ENCODE peak calls at places on chromosomes 5 and 9, in five cellular contexts. F is IMR-90, H is A549, M is GM12878, E is K562. Q is an unnamed sample.

GRCh38 chr9:70352356-70352755 is 62.1 kb downstream of the KLF9 start:
- DNase-seq in M (no peak), H (no peak), E (no peak), F (peak; percentile 81), Q (no peak)

GRCh38 chr5:155085282-155085990 is 71.9 kb downstream of the KIF4B start:
- DNase-seq in H (no peak), M (no peak), F (no peak), E (no peak), Q (no peak)

GRCh38 chr9:87076825-87077224 is 129.5 kb upstream of the GAS1 start:
- DNase-seq in H (no peak), F (peak; percentile 17), M (no peak), E (no peak), Q (no peak)

GRCh38 chr5:44691811-44692210 is 116.9 kb upstream of the MRPS30 start:
- DNase-seq in H (no peak), M (no peak), F (no peak), E (no peak), Q (no peak)

GRCh38 chr9:79661279-79661678 is 89.5 kb downstream of the TLE4 start:
- DNase-seq in E (no peak), M (no peak), F (no peak), H (no peak), Q (no peak)

GRCh38 chr5:71905804-71906711 is 187.0 kb downstream of the CARTPT start:
- DNase-seq in H (no peak), F (no peak), E (no peak), M (no peak), Q (peak; percentile 35)

GRCh38 chr5:96259211-96259772 is 173.8 kb downstream of the PCSK1 start:
- DNase-seq in H (peak; percentile 35), E (no peak), F (peak; percentile 74), M (peak; percentile 8), Q (no peak)

GRCh38 chr9:117723986-117724654 is 19.9 kb downstream of the TLR4 start:
- DNase-seq in F (no peak), E (no peak), M (no peak), H (no peak), Q (no peak)

GRCh38 chr5:142977363-142978051 is 207.3 kb downstream of the ARHGAP26 start:
- DNase-seq in M (peak; percentile 58), E (no peak), F (peak; percentile 94), H (no peak), Q (no peak)
- TF ChIP-seq RCOR1 in M (no peak), E (no peak), F (no peak), H (no peak), Q (no peak)

DNA sequence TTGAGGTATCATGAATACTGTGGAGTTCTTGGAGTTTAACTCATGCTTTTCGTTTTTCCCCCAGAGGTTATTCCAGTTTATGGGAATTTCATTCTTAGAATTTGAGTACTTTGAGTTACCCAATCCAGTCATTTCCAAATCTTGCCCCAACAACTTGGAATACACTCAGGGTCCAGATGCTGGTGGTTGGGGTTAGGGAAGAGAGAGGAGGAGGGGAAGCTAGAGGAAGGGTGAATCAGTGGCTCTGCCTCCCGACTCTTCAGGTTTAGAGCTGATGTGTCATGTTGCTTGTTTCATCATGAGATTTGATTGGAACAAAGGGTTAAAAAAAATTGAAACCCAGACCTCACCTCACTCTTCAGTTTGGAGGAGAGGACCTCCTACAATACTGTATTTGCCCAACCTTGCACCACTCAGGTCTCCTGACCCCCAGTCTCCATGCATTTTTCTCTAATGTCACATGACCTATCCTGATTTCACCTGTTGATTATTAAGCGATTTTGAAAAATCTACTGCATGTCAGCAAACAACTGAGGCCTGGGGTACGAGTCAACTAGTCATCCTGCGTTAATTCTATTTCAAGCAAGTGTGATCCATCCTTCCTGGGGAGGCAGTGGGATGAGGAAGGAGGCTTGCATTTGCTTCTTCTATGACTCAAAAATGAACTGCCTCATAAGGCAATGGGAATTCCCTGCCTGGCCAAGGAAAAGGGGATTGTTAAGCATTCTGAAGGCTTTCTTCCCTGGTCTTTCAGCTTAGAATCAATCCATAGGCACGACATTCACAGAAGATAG is 6.2 kb upstream of the SLC1A3 start:
- DNase-seq in F (peak; percentile 46), H (no peak), E (no peak), M (no peak), Q (no peak)
- TF ChIP-seq RCOR1 in F (no peak), H (no peak), E (no peak), M (no peak), Q (no peak)

GRCh38 chr5:68618501-68618900 is 402.9 kb downstream of the PIK3R1 start:
- DNase-seq in H (no peak), E (no peak), M (no peak), F (no peak), Q (no peak)

GRCh38 chr5:68612972-68613371 is 397.4 kb downstream of the PIK3R1 start:
- DNase-seq in M (no peak), E (no peak), H (no peak), F (no peak), Q (no peak)
- TF ChIP-seq RCOR1 in M (no peak), E (no peak), H (no peak), F (no peak), Q (no peak)

DNA sequence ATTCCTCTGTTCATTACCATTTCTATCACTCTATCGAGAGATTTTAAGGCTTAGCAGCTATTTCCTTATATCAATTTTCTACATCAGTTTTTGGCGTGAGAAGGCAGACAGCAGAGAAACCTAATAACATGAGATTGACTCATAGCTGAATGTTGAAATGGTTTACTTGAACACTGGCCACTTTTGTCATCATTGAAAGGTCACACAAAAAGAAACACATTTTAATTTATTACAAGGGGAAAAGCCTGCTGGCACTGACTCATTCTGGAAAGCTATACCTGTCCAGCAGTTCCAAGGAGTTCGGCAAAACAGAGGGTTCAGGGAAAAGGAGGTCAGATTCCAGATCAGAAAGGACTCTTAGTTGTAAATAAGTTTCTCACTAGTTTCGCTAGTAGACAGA is 566.4 kb downstream of the DNAH5 start:
- DNase-seq in E (no peak), M (no peak), H (no peak), F (peak; percentile 24), Q (no peak)
- TF ChIP-seq RCOR1 in E (no peak), M (no peak), H (no peak), F (no peak), Q (no peak)

GRCh38 chr5:77683171-77683732 is 44.7 kb upstream of the OTP start:
- DNase-seq in F (peak; percentile 39), E (no peak), M (no peak), H (no peak), Q (no peak)

DNA sequence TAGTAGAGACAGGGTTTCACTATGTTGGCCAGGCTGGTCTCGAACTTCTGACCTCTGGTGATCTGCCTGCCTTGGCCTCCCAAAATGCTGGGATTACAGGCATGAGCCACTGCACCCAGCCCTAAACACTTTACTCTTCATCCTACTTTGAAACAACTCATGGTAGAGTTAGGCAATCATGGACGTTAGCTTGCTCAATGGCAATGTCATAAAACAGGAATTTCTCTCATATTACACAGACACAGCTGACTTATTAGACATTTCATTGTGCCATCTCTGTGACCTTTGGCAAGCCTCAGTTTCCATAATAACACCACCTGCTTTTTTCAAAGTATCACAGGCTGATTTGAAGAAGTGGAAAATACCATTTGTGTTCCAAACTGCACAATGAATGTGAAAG is 41.3 kb upstream of the OTP start:
- DNase-seq in E (no peak), H (no peak), F (peak; percentile 57), M (no peak), Q (no peak)
- TF ChIP-seq RCOR1 in E (no peak), H (no peak), F (no peak), M (no peak), Q (no peak)

GRCh38 chr9:69122086-69122390 is 52.0 kb upstream of the TJP2 start:
- DNase-seq in F (peak; percentile 61), M (no peak), H (peak; percentile 48), E (no peak), Q (peak; percentile 74)

GRCh38 chr9:69118656-69119055 is 55.4 kb upstream of the TJP2 start:
- DNase-seq in H (no peak), E (no peak), M (no peak), F (no peak), Q (no peak)

GRCh38 chr9:69122391-69123141 is 51.5 kb upstream of the TJP2 start:
- DNase-seq in E (no peak), H (peak; percentile 10), M (no peak), F (peak; percentile 84), Q (no peak)

GRCh38 chr9:69120380-69121154 is 53.5 kb upstream of the TJP2 start:
- DNase-seq in F (no peak), H (peak; percentile 33), E (no peak), M (no peak), Q (no peak)

DNA sequence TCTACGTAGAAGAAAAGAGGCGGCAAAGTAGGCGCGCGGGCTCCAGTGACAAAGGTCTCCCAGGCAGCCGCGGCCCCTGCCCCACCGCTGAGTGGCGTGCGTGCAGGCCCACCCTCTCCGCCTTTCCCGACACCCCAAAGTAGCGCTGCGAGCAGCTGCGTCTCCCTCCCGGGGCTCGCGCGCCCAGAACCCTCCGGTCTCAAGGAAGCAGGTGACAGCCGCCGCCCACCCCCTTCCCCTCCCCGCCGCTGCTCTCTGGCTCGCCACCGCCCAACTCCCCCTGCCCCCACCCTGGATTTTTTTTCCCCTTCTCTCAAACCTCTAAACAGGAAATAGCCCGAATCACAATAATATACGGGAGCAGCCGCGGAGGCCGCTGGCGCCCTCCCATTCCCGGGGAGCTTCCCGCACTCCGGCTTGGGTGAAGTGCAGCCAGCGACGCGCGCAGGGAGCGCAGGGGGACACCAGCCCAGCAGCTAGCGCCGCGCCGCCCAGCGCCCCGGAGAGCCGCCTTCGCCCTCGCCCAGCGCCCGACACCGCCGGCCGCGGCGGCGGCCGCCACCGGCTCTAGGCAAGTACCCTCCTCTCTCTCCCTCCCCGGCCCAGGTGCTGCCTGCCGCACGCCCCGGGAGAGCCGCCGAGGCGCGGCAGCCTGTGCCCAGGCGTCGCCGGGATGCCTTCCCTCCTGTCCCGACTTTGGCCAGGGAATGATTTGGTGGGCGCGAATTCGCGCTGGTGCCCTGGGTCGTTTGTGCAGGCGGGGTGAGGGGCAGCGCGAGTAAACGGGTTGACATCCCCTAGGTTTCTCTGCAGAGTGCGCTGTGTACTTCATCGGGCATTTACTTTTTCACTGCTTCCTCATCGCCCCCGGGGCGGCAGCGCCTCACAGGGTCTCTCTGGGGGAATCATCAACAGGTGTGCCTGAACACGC is 52.7 kb upstream of the TJP2 start:
- DNase-seq in M (no peak), E (no peak), H (peak; percentile 33), F (peak; percentile 31), Q (peak; percentile 86)
- TF ChIP-seq RCOR1 in M (no peak), E (no peak), H (no peak), F (no peak), Q (no peak)